ENCODE peak calls at places on chromosomes 16 and 17, in ten cellular contexts. C is brain microvascular endothelial cell, Y is tibial artery, A is K562, L is lower leg skin, T is hepatocyte, B is body of pancreas, S is adrenal gland, P is Peyer's patch, G is PC-9. E is an unnamed sample.
A peak's percentile ranks its signal among the peaks of the same experiment; 100 is the strongest.

GRCh38 chr16:88422733-88423447 is 30.2 kb upstream of the ZFPM1 start:
- DNase-seq in C (no peak), Y (no peak), A (no peak), L (no peak), T (no peak), B (no peak), S (no peak), P (no peak), G (no peak), E (no peak)

GRCh38 chr16:88133507-88133843 is 182.2 kb downstream of the BANP start:
- DNase-seq in C (no peak), Y (no peak), A (no peak), L (no peak), T (no peak), B (no peak), S (no peak), P (no peak), G (no peak), E (no peak)

GRCh38 chr17:80774146-80774545 is 217.5 kb upstream of the CHMP6 start:
- DNase-seq in C (no peak), Y (no peak), A (no peak), L (no peak), T (no peak), B (no peak), S (no peak), P (no peak), G (no peak), E (no peak)

GRCh38 chr17:36937961-36938565 is 788 bp downstream of the LHX1 start:
- DNase-seq in C (no peak), Y (no peak), A (no peak), L (no peak), T (no peak), B (peak; percentile 36), S (no peak), P (no peak), G (peak; percentile 53), E (no peak)

GRCh38 chr16:15739449-15739848 is 89.4 kb downstream of the NDE1 start:
- DNase-seq in C (no peak), Y (no peak), A (no peak), L (no peak), T (no peak), B (no peak), S (no peak), P (no peak), G (no peak), E (no peak)

GRCh38 chr17:75814900-75815373 is 29.3 kb downstream of the UNC13D start:
- DNase-seq in C (peak; percentile 74), Y (no peak), A (no peak), L (no peak), T (peak; percentile 20), B (no peak), S (peak; percentile 79), P (no peak), G (peak; percentile 73), E (no peak)

GRCh38 chr16:75491876-75492275 is 3.4 kb downstream of the CHST6 start:
- DNase-seq in C (no peak), Y (no peak), A (no peak), L (no peak), T (no peak), B (peak; percentile 38), S (no peak), P (no peak), G (peak; percentile 88), E (no peak)

GRCh38 chr17:19371259-19372003 is 6.9 kb upstream of the MAPK7 start:
- DNase-seq in C (no peak), Y (peak; percentile 2), A (no peak), L (no peak), T (no peak), B (no peak), S (no peak), P (no peak), G (no peak), E (no peak)

GRCh38 chr16:68300736-68301459 is 9.8 kb downstream of the SLC7A6OS start:
- DNase-seq in C (no peak), Y (no peak), A (no peak), L (no peak), T (no peak), B (no peak), S (no peak), P (no peak), G (no peak), E (no peak)

DNA sequence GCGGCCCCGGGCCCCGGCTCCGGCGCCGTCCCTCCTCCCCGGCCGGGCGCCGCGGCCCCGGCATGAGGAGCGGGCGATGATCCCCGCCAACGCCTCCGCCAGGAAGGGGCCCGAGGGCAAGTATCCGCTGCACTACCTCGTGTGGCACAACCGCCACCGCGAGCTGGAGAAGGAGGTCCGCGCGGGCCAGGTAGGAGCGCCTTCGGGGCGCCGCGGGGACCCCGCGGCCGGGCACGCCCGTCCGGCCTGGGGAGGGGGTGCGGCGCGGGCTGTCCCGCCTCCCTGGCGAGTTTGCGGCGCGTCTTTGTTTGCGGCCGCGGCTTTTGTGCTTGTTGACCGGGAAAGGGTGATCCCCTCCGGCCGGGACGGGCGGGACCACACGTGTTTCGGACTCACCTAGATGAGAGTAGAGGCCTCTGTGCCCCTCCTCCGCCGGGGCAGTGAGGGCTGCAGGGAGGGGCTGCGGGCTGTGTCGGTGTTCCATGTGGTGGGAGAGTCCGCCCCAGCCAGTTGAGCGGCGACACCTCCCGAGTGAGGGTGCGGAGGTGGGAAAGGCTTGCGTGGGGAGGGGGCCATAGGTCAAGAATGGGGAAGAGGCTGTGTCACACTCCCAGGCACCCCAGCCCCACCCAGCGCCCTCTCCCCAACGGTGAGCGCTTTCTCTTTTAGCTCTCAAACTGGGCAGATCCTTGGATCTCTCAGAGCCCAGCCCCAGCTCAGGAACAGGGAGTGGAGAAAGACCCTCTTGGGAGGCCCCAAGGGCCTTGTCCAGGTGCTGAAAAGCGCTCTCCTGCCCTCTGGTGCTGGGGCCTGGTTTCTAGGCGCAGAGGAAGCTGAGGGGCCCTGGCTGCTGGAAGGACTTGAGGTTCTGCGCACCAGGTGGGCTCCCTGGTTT is 861 bp downstream of the ANKRD13B start:
- DNase-seq in C (no peak), Y (no peak), A (peak; percentile 50), L (peak; percentile 18), T (peak; percentile 72), B (peak; percentile 30), S (no peak), P (no peak), G (peak; percentile 43), E (no peak)
- TF ChIP-seq CTCF in C (peak; percentile 48), Y (no peak), A (peak; percentile 57), L (no peak), T (peak; percentile 25), B (peak; percentile 14), S (no peak), P (no peak), G (no peak), E (no peak)

GRCh38 chr17:82267575-82268379 is 5.7 kb downstream of the CSNK1D start:
- DNase-seq in C (peak; percentile 95), Y (peak; percentile 96), A (no peak), L (peak; percentile 90), T (peak; percentile 95), B (peak; percentile 96), S (peak; percentile 93), P (peak; percentile 57), G (peak; percentile 87), E (peak; percentile 95)
- H3K4me3 ChIP-seq in C (no peak overlapping the region), Y (peak overlapping the region; percentile 32), A (no peak overlapping the region), L (no peak overlapping the region), T (no peak overlapping the region), B (no peak overlapping the region), S (no peak overlapping the region), P (peak overlapping the region; percentile 43), G (peak overlapping the region; percentile 17), E (no peak overlapping the region)

GRCh38 chr16:71365021-71365420 is 6.5 kb downstream of the CALB2 start:
- DNase-seq in C (no peak), Y (no peak), A (no peak), L (no peak), T (no peak), B (no peak), S (no peak), P (no peak), G (no peak), E (no peak)

GRCh38 chr16:71369494-71369893 is 11.0 kb downstream of the CALB2 start:
- DNase-seq in C (no peak), Y (no peak), A (no peak), L (no peak), T (no peak), B (no peak), S (no peak), P (no peak), G (no peak), E (no peak)

GRCh38 chr16:71368958-71369357 is 10.4 kb downstream of the CALB2 start:
- DNase-seq in C (no peak), Y (no peak), A (no peak), L (no peak), T (no peak), B (no peak), S (no peak), P (no peak), G (no peak), E (no peak)

GRCh38 chr16:71364306-71364705 is 5.8 kb downstream of the CALB2 start:
- DNase-seq in C (no peak), Y (no peak), A (no peak), L (no peak), T (no peak), B (no peak), S (no peak), P (no peak), G (no peak), E (no peak)

GRCh38 chr16:71367243-71367976 is 8.9 kb downstream of the CALB2 start:
- DNase-seq in C (peak; percentile 24), Y (no peak), A (peak; percentile 75), L (no peak), T (peak; percentile 69), B (peak; percentile 44), S (peak; percentile 37), P (no peak), G (peak; percentile 44), E (no peak)
- TF ChIP-seq CTCF in C (peak; percentile 77), Y (no peak), A (peak; percentile 77), L (no peak), T (peak; percentile 44), B (peak; percentile 34), S (peak; percentile 40), P (no peak), G (peak; percentile 57), E (no peak)

GRCh38 chr17:67491009-67491677 is 114.1 kb downstream of the PITPNC1 start:
- DNase-seq in C (peak; percentile 100), Y (peak; percentile 89), A (no peak), L (peak; percentile 82), T (peak; percentile 78), B (peak; percentile 99), S (peak; percentile 92), P (peak; percentile 43), G (peak; percentile 77), E (peak; percentile 63)
- H3K4me3 ChIP-seq in C (peak overlapping the region; percentile 35), Y (peak overlapping the region; percentile 37), A (no peak overlapping the region), L (no peak overlapping the region), T (no peak overlapping the region), B (no peak overlapping the region), S (no peak overlapping the region), P (no peak overlapping the region), G (peak overlapping the region; percentile 50), E (no peak overlapping the region)

DNA sequence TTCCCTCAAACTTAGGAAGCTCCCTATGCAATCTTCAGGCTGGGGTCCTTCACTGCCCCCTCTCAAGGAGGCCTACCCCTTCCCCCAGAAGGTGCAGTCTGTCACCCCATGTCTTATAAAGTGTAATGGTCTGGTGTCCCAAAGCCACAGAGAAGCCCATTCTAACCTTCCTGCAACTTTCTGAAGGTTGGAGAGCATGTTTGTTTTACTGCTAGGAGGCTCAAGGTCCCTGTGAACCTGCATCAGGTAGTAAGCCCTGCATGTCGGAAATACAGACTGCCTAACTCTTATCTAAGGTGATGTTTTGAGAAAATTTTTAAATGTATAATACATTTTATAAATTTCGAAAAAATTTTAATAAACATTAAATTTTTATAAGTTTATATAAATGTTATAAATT is 18.3 kb downstream of the ZNF750 start:
- DNase-seq in C (no peak), Y (no peak), A (no peak), L (no peak), T (no peak), B (no peak), S (no peak), P (no peak), G (no peak), E (no peak)
- TF ChIP-seq CTCF in C (no peak), Y (no peak), A (no peak), L (no peak), T (no peak), B (no peak), S (no peak), P (no peak), G (no peak), E (no peak)

E was measured in lung.